ENCODE peak calls at places on chromosomes 3 and 15, in five cellular contexts. A, R, E, L and Q are unnamed samples.

GRCh38 chr15:72861511-72861910 is 78.0 kb upstream of the ADPGK start:
- DNase-seq in A (no peak), R (no peak), L (no peak), E (no peak), Q (no peak)

GRCh38 chr15:67822537-67823370 is 2.6 kb upstream of the SKOR1 start:
- DNase-seq in L (no peak), R (peak; percentile 42), E (no peak), A (no peak), Q (no peak)

GRCh38 chr3:104887069-104887468 is 479.6 kb upstream of the ALCAM start:
- DNase-seq in R (no peak), A (no peak), E (no peak), L (no peak), Q (no peak)

GRCh38 chr3:40414270-40414669 is 27.3 kb downstream of the ENTPD3 start:
- DNase-seq in R (no peak), L (no peak), A (no peak), E (no peak), Q (no peak)

GRCh38 chr3:124014366-124014942 is 22.5 kb upstream of the ROPN1 start:
- DNase-seq in E (no peak), L (no peak), A (no peak), R (no peak), Q (no peak)

GRCh38 chr15:85623648-85624047 is 171.1 kb downstream of the KLHL25 start:
- DNase-seq in A (no peak), E (no peak), L (peak; percentile 1), R (no peak), Q (no peak)

GRCh38 chr15:75775296-75776074 is 62.8 kb upstream of the CSPG4 start:
- DNase-seq in R (peak; percentile 46), L (no peak), A (no peak), E (no peak), Q (peak; percentile 33)

GRCh38 chr3:85864896-85865295 is 906.1 kb downstream of the CADM2 start:
- DNase-seq in A (no peak), L (no peak), R (no peak), E (no peak), Q (no peak)

GRCh38 chr3:159126261-159127020 is 324.6 kb downstream of the MFSD1 start:
- DNase-seq in A (no peak), R (no peak), E (no peak), L (no peak), Q (no peak)

GRCh38 chr3:159619341-159619885 is 369.2 kb upstream of the IL12A start:
- DNase-seq in E (no peak), L (no peak), R (peak; percentile 50), A (no peak), Q (no peak)

GRCh38 chr3:137998121-137998520 is 11.8 kb upstream of the CLDN18 start:
- DNase-seq in R (no peak), A (no peak), E (no peak), L (no peak), Q (no peak)

GRCh38 chr3:194296832-194297666 is 54.1 kb downstream of the CPN2 start:
- DNase-seq in E (no peak), L (no peak), R (no peak), A (no peak), Q (no peak)

GRCh38 chr3:31550452-31551251 is 17.9 kb downstream of the STT3B start:
- DNase-seq in R (no peak), L (no peak), E (peak; percentile 38), A (peak; percentile 35), Q (no peak)

GRCh38 chr3:76986876-76987513 is 52.9 kb upstream of the ROBO2 start:
- DNase-seq in L (no peak), E (no peak), R (peak; percentile 9), A (no peak), Q (no peak)

GRCh38 chr3:171218069-171218468 is 191.5 kb upstream of the SLC2A2 start:
- DNase-seq in L (no peak), A (no peak), R (no peak), E (no peak), Q (no peak)

GRCh38 chr3:104316118-104316517 is 1050.6 kb upstream of the ALCAM start:
- DNase-seq in L (no peak), R (no peak), E (no peak), A (no peak), Q (no peak)

GRCh38 chr3:128297401-128298138 is 144.3 kb downstream of the EEFSEC start:
- DNase-seq in E (no peak), A (no peak), L (no peak), R (no peak), Q (no peak)

GRCh38 chr3:45417949-45418847 is 29.8 kb downstream of the LARS2 start:
- DNase-seq in A (no peak), E (no peak), R (no peak), L (no peak), Q (no peak)

GRCh38 chr15:46677491-46677890 is 1039.8 kb upstream of the SEMA6D start:
- DNase-seq in A (no peak), L (no peak), E (no peak), R (no peak), Q (no peak)

GRCh38 chr3:131260525-131260924 is 121.0 kb upstream of the NUDT16 start:
- DNase-seq in R (no peak), L (no peak), E (no peak), A (no peak), Q (no peak)

GRCh38 chr3:16319307-16319706 is 54.3 kb downstream of the OXNAD1 start:
- DNase-seq in A (peak; percentile 97), L (no peak), E (peak; percentile 79), R (peak; percentile 58), Q (peak; percentile 78)

GRCh38 chr3:158167737-158168469 is 58.0 kb downstream of the RSRC1 start:
- DNase-seq in A (peak; percentile 35), L (no peak), R (peak; percentile 12), E (no peak), Q (peak; percentile 31)

GRCh38 chr3:33236005-33236404 is 17.4 kb upstream of the SUSD5 start:
- DNase-seq in R (no peak), L (no peak), E (no peak), A (no peak), Q (no peak)

GRCh38 chr3:44976002-44976815 is at the start of the genes EXOSC7 and ZDHHC3:
- DNase-seq in L (peak; percentile 77), A (peak; percentile 90), E (peak; percentile 81), R (peak; percentile 93), Q (peak; percentile 84)